ENCODE peak calls at places on chromosomes 4 and X, in nine cellular contexts. A, Z, J, V, E, N, Q, S and W are unnamed samples.

GRCh38 chrX:18360867-18361266 is 6.4 kb upstream of the SCML2 start:
- DNase-seq in A (no peak), Z (no peak), J (peak), V (no peak), E (no peak), N (no peak), Q (no peak), S (no peak), W (no peak)

GRCh38 chr4:55397521-55398321 is 2.0 kb downstream of the TMEM165 start:
- DNase-seq in A (no peak), Z (no peak), J (peak), V (no peak), E (no peak), N (no peak), Q (peak), S (no peak), W (no peak)

GRCh38 chr4:115293093-115293462 is 179.7 kb upstream of the NDST4 start:
- DNase-seq in A (no peak), Z (no peak), J (no peak), V (no peak), E (no peak), N (no peak), Q (no peak), S (no peak), W (no peak)

GRCh38 chr4:37389369-37389765 is 144.8 kb downstream of the NWD2 start:
- DNase-seq in A (no peak), Z (no peak), J (no peak), V (no peak), E (no peak), N (no peak), Q (no peak), S (no peak), W (no peak)

GRCh38 chr4:103008875-103009729 is 10.4 kb downstream of the SLC9B1 start:
- DNase-seq in A (no peak), Z (no peak), J (peak), V (peak), E (peak), N (no peak), Q (no peak), S (peak), W (peak)

GRCh38 chr4:77586953-77587383 is 18.7 kb upstream of the CXCL13 start:
- DNase-seq in A (no peak), Z (no peak), J (peak), V (no peak), E (no peak), N (no peak), Q (no peak), S (peak), W (peak)

GRCh38 chr4:72791054-72791453 is 222.0 kb upstream of the ADAMTS3 start:
- DNase-seq in A (no peak), Z (no peak), J (no peak), V (no peak), E (no peak), N (no peak), Q (no peak), S (no peak), W (no peak)

GRCh38 chr4:8542776-8543525 is 37.2 kb upstream of the GPR78 start:
- DNase-seq in A (no peak), Z (no peak), J (no peak), V (no peak), E (no peak), N (no peak), Q (no peak), S (no peak), W (no peak)

GRCh38 chrX:97322401-97322800 is 438.7 kb downstream of the RPA4 start:
- DNase-seq in A (no peak), Z (no peak), J (no peak), V (no peak), E (no peak), N (no peak), Q (no peak), S (no peak), W (no peak)

GRCh38 chrX:154486052-154486395 is 391 bp downstream of the UBL4A start:
- DNase-seq in A (peak), Z (no peak), J (no peak), V (no peak), E (no peak), N (no peak), Q (peak), S (peak), W (peak)

GRCh38 chrX:47941423-47941822 is 62.4 kb downstream of the ZNF182 start:
- DNase-seq in A (no peak), Z (no peak), J (no peak), V (no peak), E (no peak), N (no peak), Q (no peak), S (no peak), W (no peak)

GRCh38 chrX:52425710-52426245 is 57.0 kb downstream of the XAGE2 start:
- DNase-seq in A (no peak), Z (no peak), J (peak), V (no peak), E (no peak), N (no peak), Q (no peak), S (no peak), W (no peak)

GRCh38 chrX:29530520-29530919 is 684.8 kb upstream of the MAGEB2 start:
- DNase-seq in A (no peak), Z (no peak), J (peak), V (no peak), E (no peak), N (no peak), Q (no peak), S (no peak), W (no peak)

GRCh38 chrX:41081821-41082220 is 3.4 kb upstream of the USP9X start:
- DNase-seq in A (no peak), Z (no peak), J (no peak), V (no peak), E (no peak), N (no peak), Q (no peak), S (no peak), W (no peak)

GRCh38 chr4:153409412-153409811 is 56.7 kb upstream of the TMEM131L start:
- DNase-seq in A (no peak), Z (no peak), J (peak), V (no peak), E (no peak), N (no peak), Q (no peak), S (no peak), W (no peak)

GRCh38 chr4:86055898-86056297 is 304.0 kb downstream of the MAPK10 start:
- DNase-seq in A (no peak), Z (no peak), J (peak), V (no peak), E (peak), N (no peak), Q (no peak), S (no peak), W (no peak)

GRCh38 chrX:13885591-13885990 is 68.7 kb upstream of the GPM6B start:
- DNase-seq in A (no peak), Z (no peak), J (no peak), V (no peak), E (peak), N (no peak), Q (no peak), S (no peak), W (no peak)

GRCh38 chr4:40241936-40242590 is 45.2 kb downstream of the RHOH start:
- DNase-seq in A (no peak), Z (no peak), J (no peak), V (no peak), E (no peak), N (no peak), Q (no peak), S (no peak), W (no peak)